ENCODE peak calls at places on chromosomes 1 and 21, in eight cellular contexts. One of them, this sample, is unnamed.

GRCh38 chr1:87805661-87806376 is 477.1 kb downstream of the LMO4 start:
- DNase-seq in hypothalamus: no peak
- DNase-seq in epithelial cell of esophagus: peak
- DNase-seq in left colon: no peak
- DNase-seq in naive thymus-derived CD8-positive, alpha-beta T cell: no peak
- DNase-seq in activated CD8-positive, alpha-beta T cell treated with anti-CD3 and anti-CD28 coated beads for 36 hours: no peak
- DNase-seq in aorta: no peak
- DNase-seq in SK-N-SH: no peak
- DNase-seq in this sample: no peak

GRCh38 chr1:20087668-20088067 is 17.7 kb downstream of the PLA2G5 start:
- DNase-seq in hypothalamus: no peak
- DNase-seq in epithelial cell of esophagus: no peak
- DNase-seq in left colon: no peak
- DNase-seq in naive thymus-derived CD8-positive, alpha-beta T cell: no peak
- DNase-seq in activated CD8-positive, alpha-beta T cell treated with anti-CD3 and anti-CD28 coated beads for 36 hours: peak
- DNase-seq in aorta: no peak
- DNase-seq in SK-N-SH: no peak
- DNase-seq in this sample: no peak

GRCh38 chr1:1033009-1033587 is 13.2 kb downstream of the AGRN start:
- DNase-seq in hypothalamus: peak
- DNase-seq in epithelial cell of esophagus: peak
- DNase-seq in left colon: peak
- DNase-seq in naive thymus-derived CD8-positive, alpha-beta T cell: peak
- DNase-seq in activated CD8-positive, alpha-beta T cell treated with anti-CD3 and anti-CD28 coated beads for 36 hours: peak
- DNase-seq in aorta: peak
- DNase-seq in SK-N-SH: peak
- DNase-seq in this sample: peak

GRCh38 chr1:13818926-13819325 is 118.9 kb downstream of the PRDM2 start:
- DNase-seq in hypothalamus: no peak
- DNase-seq in epithelial cell of esophagus: no peak
- DNase-seq in left colon: no peak
- DNase-seq in naive thymus-derived CD8-positive, alpha-beta T cell: no peak
- DNase-seq in activated CD8-positive, alpha-beta T cell treated with anti-CD3 and anti-CD28 coated beads for 36 hours: no peak
- DNase-seq in aorta: no peak
- DNase-seq in SK-N-SH: no peak
- DNase-seq in this sample: no peak

GRCh38 chr1:20093940-20094391 is 24.0 kb downstream of the PLA2G5 start:
- DNase-seq in hypothalamus: no peak
- DNase-seq in epithelial cell of esophagus: peak
- DNase-seq in left colon: peak
- DNase-seq in naive thymus-derived CD8-positive, alpha-beta T cell: no peak
- DNase-seq in activated CD8-positive, alpha-beta T cell treated with anti-CD3 and anti-CD28 coated beads for 36 hours: no peak
- DNase-seq in aorta: peak
- DNase-seq in SK-N-SH: no peak
- DNase-seq in this sample: no peak

GRCh38 chr1:201456499-201457309 is 12.3 kb downstream of the PHLDA3 start:
- DNase-seq in hypothalamus: peak
- DNase-seq in epithelial cell of esophagus: peak
- DNase-seq in left colon: peak
- DNase-seq in naive thymus-derived CD8-positive, alpha-beta T cell: no peak
- DNase-seq in activated CD8-positive, alpha-beta T cell treated with anti-CD3 and anti-CD28 coated beads for 36 hours: no peak
- DNase-seq in aorta: peak
- DNase-seq in SK-N-SH: no peak
- DNase-seq in this sample: peak

GRCh38 chr1:86965012-86965826 is 50.8 kb downstream of the HS2ST1 start:
- DNase-seq in hypothalamus: no peak
- DNase-seq in epithelial cell of esophagus: peak
- DNase-seq in left colon: no peak
- DNase-seq in naive thymus-derived CD8-positive, alpha-beta T cell: no peak
- DNase-seq in activated CD8-positive, alpha-beta T cell treated with anti-CD3 and anti-CD28 coated beads for 36 hours: peak
- DNase-seq in aorta: no peak
- DNase-seq in SK-N-SH: peak
- DNase-seq in this sample: no peak

GRCh38 chr1:56819393-56819899 is at the start of gene FYB2:
- DNase-seq in hypothalamus: no peak
- DNase-seq in epithelial cell of esophagus: no peak
- DNase-seq in left colon: peak
- DNase-seq in naive thymus-derived CD8-positive, alpha-beta T cell: no peak
- DNase-seq in activated CD8-positive, alpha-beta T cell treated with anti-CD3 and anti-CD28 coated beads for 36 hours: no peak
- DNase-seq in aorta: no peak
- DNase-seq in SK-N-SH: no peak
- DNase-seq in this sample: peak

GRCh38 chr1:165330483-165330882 is 26.0 kb downstream of the LMX1A start:
- DNase-seq in hypothalamus: no peak
- DNase-seq in epithelial cell of esophagus: peak
- DNase-seq in left colon: no peak
- DNase-seq in naive thymus-derived CD8-positive, alpha-beta T cell: no peak
- DNase-seq in activated CD8-positive, alpha-beta T cell treated with anti-CD3 and anti-CD28 coated beads for 36 hours: no peak
- DNase-seq in aorta: no peak
- DNase-seq in SK-N-SH: no peak
- DNase-seq in this sample: no peak

GRCh38 chr21:42635848-42636534 is 17.4 kb upstream of the PDE9A start:
- DNase-seq in hypothalamus: no peak
- DNase-seq in epithelial cell of esophagus: no peak
- DNase-seq in left colon: no peak
- DNase-seq in naive thymus-derived CD8-positive, alpha-beta T cell: no peak
- DNase-seq in activated CD8-positive, alpha-beta T cell treated with anti-CD3 and anti-CD28 coated beads for 36 hours: no peak
- DNase-seq in aorta: peak
- DNase-seq in SK-N-SH: no peak
- DNase-seq in this sample: no peak

GRCh38 chr1:111139234-111139955 is 498 bp downstream of the DRAM2 start:
- DNase-seq in hypothalamus: no peak
- DNase-seq in epithelial cell of esophagus: peak
- DNase-seq in left colon: peak
- DNase-seq in naive thymus-derived CD8-positive, alpha-beta T cell: peak
- DNase-seq in activated CD8-positive, alpha-beta T cell treated with anti-CD3 and anti-CD28 coated beads for 36 hours: peak
- DNase-seq in aorta: no peak
- DNase-seq in SK-N-SH: peak
- DNase-seq in this sample: peak

GRCh38 chr1:244672961-244673695 is 20.2 kb downstream of the DESI2 start:
- DNase-seq in hypothalamus: no peak
- DNase-seq in epithelial cell of esophagus: no peak
- DNase-seq in left colon: no peak
- DNase-seq in naive thymus-derived CD8-positive, alpha-beta T cell: no peak
- DNase-seq in activated CD8-positive, alpha-beta T cell treated with anti-CD3 and anti-CD28 coated beads for 36 hours: no peak
- DNase-seq in aorta: no peak
- DNase-seq in SK-N-SH: peak
- DNase-seq in this sample: no peak

GRCh38 chr1:227774051-227774720 is 39.0 kb downstream of the SNAP47 start:
- DNase-seq in hypothalamus: no peak
- DNase-seq in epithelial cell of esophagus: no peak
- DNase-seq in left colon: no peak
- DNase-seq in naive thymus-derived CD8-positive, alpha-beta T cell: peak
- DNase-seq in activated CD8-positive, alpha-beta T cell treated with anti-CD3 and anti-CD28 coated beads for 36 hours: peak
- DNase-seq in aorta: peak
- DNase-seq in SK-N-SH: no peak
- DNase-seq in this sample: no peak